ENCODE peak calls at places on chromosomes 6 and 20, in ten cellular contexts. E is astrocyte of the hippocampus; J is HT-29; B is effector memory CD4-positive, alpha-beta T cell; F is iPS-NIHi11; V is EL; W is AG04450; D is psoas muscle; N is frontal cortex; O is right lobe of liver. R is an unnamed sample.

GRCh38 chr6:74879234-74879633 is 326.6 kb downstream of the COL12A1 start:
- DNase-seq in E (no peak), J (no peak), B (no peak), F (no peak), V (peak; percentile 70), W (peak; percentile 63), D (no peak), N (no peak), O (no peak), R (no peak)

GRCh38 chr6:168165891-168166290 is 86.9 kb upstream of the FRMD1 start:
- DNase-seq in E (no peak), J (no peak), B (no peak), F (no peak), V (no peak), W (no peak), D (no peak), N (no peak), O (no peak), R (no peak)

GRCh38 chr20:57653910-57654309 is 33.7 kb upstream of the ZBP1 start:
- DNase-seq in E (no peak), J (no peak), B (no peak), F (no peak), V (no peak), W (no peak), D (no peak), N (no peak), O (no peak), R (no peak)

GRCh38 chr6:137487181-137487910 is 6.8 kb downstream of the OLIG3 start:
- DNase-seq in E (no peak), J (no peak), B (no peak), F (no peak), V (no peak), W (no peak), D (no peak), N (no peak), O (no peak), R (no peak)

GRCh38 chr6:113464959-113465358 is 392.2 kb upstream of the MARCKS start:
- DNase-seq in E (peak; percentile 37), J (no peak), B (no peak), F (no peak), V (peak; percentile 86), W (no peak), D (no peak), N (no peak), O (no peak), R (no peak)

GRCh38 chr20:32052090-32052791 is at the start of gene HCK:
- DNase-seq in E (no peak), J (no peak), B (no peak), F (peak; percentile 51), V (no peak), W (no peak), D (peak; percentile 28), N (no peak), O (peak; percentile 52), R (no peak)

GRCh38 chr20:7505835-7506221 is 434.4 kb downstream of the HAO1 start:
- DNase-seq in E (no peak), J (no peak), B (no peak), F (no peak), V (no peak), W (no peak), D (no peak), N (no peak), O (no peak), R (no peak)

GRCh38 chr20:57504411-57504810 is 20.5 kb downstream of the CTCFL start:
- DNase-seq in E (no peak), J (no peak), B (no peak), F (no peak), V (no peak), W (no peak), D (no peak), N (no peak), O (no peak), R (no peak)

GRCh38 chr6:33599413-33599911 is 19.4 kb upstream of the BAK1 start:
- DNase-seq in E (peak; percentile 68), J (peak; percentile 80), B (no peak), F (no peak), V (peak; percentile 80), W (no peak), D (no peak), N (no peak), O (no peak), R (no peak)

GRCh38 chr6:161226005-161226964 is 47.6 kb downstream of the AGPAT4 start:
- DNase-seq in E (no peak), J (no peak), B (no peak), F (no peak), V (no peak), W (no peak), D (no peak), N (no peak), O (no peak), R (no peak)

GRCh38 chr6:26272171-26272631 is 92.8 kb upstream of the BTN3A2 start:
- DNase-seq in E (peak; percentile 48), J (peak; percentile 73), B (peak; percentile 41), F (peak; percentile 29), V (no peak), W (no peak), D (peak; percentile 20), N (no peak), O (peak; percentile 53), R (no peak)

GRCh38 chr20:63698739-63699465 is 2.5 kb downstream of the TNFRSF6B start:
- DNase-seq in E (peak; percentile 95), J (peak; percentile 62), B (no peak), F (peak; percentile 38), V (peak; percentile 93), W (peak; percentile 70), D (peak; percentile 85), N (no peak), O (peak; percentile 35), R (no peak)

GRCh38 chr20:60857708-60858107 is 394.4 kb upstream of the CDH4 start:
- DNase-seq in E (peak; percentile 47), J (no peak), B (no peak), F (no peak), V (peak; percentile 45), W (peak; percentile 4), D (no peak), N (no peak), O (no peak), R (no peak)

GRCh38 chr20:57600324-57601210 is 19.7 kb downstream of the ZBP1 start:
- DNase-seq in E (no peak), J (no peak), B (no peak), F (no peak), V (peak; percentile 13), W (no peak), D (no peak), N (no peak), O (no peak), R (no peak)

R was measured in CD4-positive, CD25-positive, alpha-beta regulatory T cell.